ENCODE peak calls at places on chromosomes 13 and 19, in ten cellular contexts. One of them, this sample, is unnamed.

GRCh38 chr13:112818040-112818697 is 128.3 kb downstream of the ATP11A start:
- DNase-seq in AG04450: no peak
- DNase-seq in foreskin fibroblast: no peak
- DNase-seq in Peyer's patch: peak; percentile 34
- DNase-seq in hepatocyte: no peak
- DNase-seq in prostate gland: no peak
- DNase-seq in lower leg skin: no peak
- DNase-seq in cardiac muscle cell: no peak
- DNase-seq in IMR-90: no peak
- DNase-seq in suprapubic skin: peak; percentile 18
- DNase-seq in this sample: no peak

GRCh38 chr13:30998548-30999140 is 66.2 kb downstream of the TEX26 start:
- DNase-seq in AG04450: peak; percentile 38
- DNase-seq in foreskin fibroblast: peak; percentile 66
- DNase-seq in Peyer's patch: no peak
- DNase-seq in hepatocyte: peak; percentile 53
- DNase-seq in prostate gland: no peak
- DNase-seq in lower leg skin: no peak
- DNase-seq in cardiac muscle cell: peak; percentile 32
- DNase-seq in IMR-90: peak; percentile 73
- DNase-seq in suprapubic skin: no peak
- DNase-seq in this sample: no peak

GRCh38 chr19:15195381-15195964 is 5.3 kb downstream of the NOTCH3 start:
- DNase-seq in AG04450: no peak
- DNase-seq in foreskin fibroblast: peak; percentile 73
- DNase-seq in Peyer's patch: no peak
- DNase-seq in hepatocyte: peak; percentile 90
- DNase-seq in prostate gland: peak; percentile 65
- DNase-seq in lower leg skin: peak; percentile 63
- DNase-seq in cardiac muscle cell: peak; percentile 62
- DNase-seq in IMR-90: peak; percentile 61
- DNase-seq in suprapubic skin: peak; percentile 78
- DNase-seq in this sample: no peak

GRCh38 chr19:55497777-55498176 is 9.5 kb downstream of the SSC5D start:
- DNase-seq in AG04450: no peak
- DNase-seq in foreskin fibroblast: no peak
- DNase-seq in Peyer's patch: no peak
- DNase-seq in hepatocyte: no peak
- DNase-seq in prostate gland: no peak
- DNase-seq in lower leg skin: no peak
- DNase-seq in cardiac muscle cell: no peak
- DNase-seq in IMR-90: no peak
- DNase-seq in suprapubic skin: no peak
- DNase-seq in this sample: no peak

GRCh38 chr13:86572115-86572514 is 772.9 kb upstream of the SLITRK6 start:
- DNase-seq in AG04450: peak; percentile 21
- DNase-seq in foreskin fibroblast: no peak
- DNase-seq in Peyer's patch: no peak
- DNase-seq in hepatocyte: no peak
- DNase-seq in prostate gland: no peak
- DNase-seq in lower leg skin: no peak
- DNase-seq in cardiac muscle cell: peak; percentile 42
- DNase-seq in IMR-90: peak; percentile 80
- DNase-seq in suprapubic skin: no peak
- DNase-seq in this sample: no peak

GRCh38 chr13:97239943-97240788 is 18.0 kb downstream of the MBNL2 start:
- DNase-seq in AG04450: no peak
- DNase-seq in foreskin fibroblast: no peak
- DNase-seq in Peyer's patch: no peak
- DNase-seq in hepatocyte: peak; percentile 2
- DNase-seq in prostate gland: no peak
- DNase-seq in lower leg skin: no peak
- DNase-seq in cardiac muscle cell: no peak
- DNase-seq in IMR-90: no peak
- DNase-seq in suprapubic skin: no peak
- DNase-seq in this sample: no peak

GRCh38 chr13:20126460-20127262 is 34.2 kb downstream of the GJA3 start:
- DNase-seq in AG04450: no peak
- DNase-seq in foreskin fibroblast: no peak
- DNase-seq in Peyer's patch: peak; percentile 32
- DNase-seq in hepatocyte: no peak
- DNase-seq in prostate gland: no peak
- DNase-seq in lower leg skin: no peak
- DNase-seq in cardiac muscle cell: no peak
- DNase-seq in IMR-90: no peak
- DNase-seq in suprapubic skin: peak; percentile 42
- DNase-seq in this sample: no peak

GRCh38 chr19:12783226-12783848 is 7.9 kb upstream of the JUNB start:
- DNase-seq in AG04450: no peak
- DNase-seq in foreskin fibroblast: peak; percentile 32
- DNase-seq in Peyer's patch: no peak
- DNase-seq in hepatocyte: no peak
- DNase-seq in prostate gland: no peak
- DNase-seq in lower leg skin: no peak
- DNase-seq in cardiac muscle cell: no peak
- DNase-seq in IMR-90: no peak
- DNase-seq in suprapubic skin: no peak
- DNase-seq in this sample: peak; percentile 78

GRCh38 chr13:51221674-51222509 is at the start of gene FAM124A:
- DNase-seq in AG04450: no peak
- DNase-seq in foreskin fibroblast: peak; percentile 73
- DNase-seq in Peyer's patch: peak; percentile 58
- DNase-seq in hepatocyte: peak; percentile 80
- DNase-seq in prostate gland: peak; percentile 37
- DNase-seq in lower leg skin: no peak
- DNase-seq in cardiac muscle cell: peak; percentile 54
- DNase-seq in IMR-90: peak; percentile 4
- DNase-seq in suprapubic skin: no peak
- DNase-seq in this sample: peak; percentile 46
- TF ChIP-seq CTCF in AG04450: peak; percentile 12
- TF ChIP-seq CTCF in foreskin fibroblast: no peak
- TF ChIP-seq CTCF in Peyer's patch: no peak
- TF ChIP-seq CTCF in hepatocyte: no peak
- TF ChIP-seq CTCF in prostate gland: no peak
- TF ChIP-seq CTCF in lower leg skin: no peak
- TF ChIP-seq CTCF in cardiac muscle cell: no peak
- TF ChIP-seq CTCF in IMR-90: peak; percentile 35
- TF ChIP-seq CTCF in suprapubic skin: no peak
- TF ChIP-seq CTCF in this sample: peak; percentile 26

GRCh38 chr19:31955061-31955460 is 390.3 kb upstream of the ZNF507 start:
- DNase-seq in AG04450: no peak
- DNase-seq in foreskin fibroblast: no peak
- DNase-seq in Peyer's patch: no peak
- DNase-seq in hepatocyte: no peak
- DNase-seq in prostate gland: no peak
- DNase-seq in lower leg skin: no peak
- DNase-seq in cardiac muscle cell: no peak
- DNase-seq in IMR-90: no peak
- DNase-seq in suprapubic skin: no peak
- DNase-seq in this sample: no peak
- H3K4me3 ChIP-seq in AG04450: no peak overlapping the region
- H3K4me3 ChIP-seq in foreskin fibroblast: no peak overlapping the region
- H3K4me3 ChIP-seq in Peyer's patch: no peak overlapping the region
- H3K4me3 ChIP-seq in hepatocyte: no peak overlapping the region
- H3K4me3 ChIP-seq in prostate gland: no peak overlapping the region
- H3K4me3 ChIP-seq in lower leg skin: no peak overlapping the region
- H3K4me3 ChIP-seq in cardiac muscle cell: no peak overlapping the region
- H3K4me3 ChIP-seq in IMR-90: no peak overlapping the region
- H3K4me3 ChIP-seq in suprapubic skin: no peak overlapping the region
- H3K4me3 ChIP-seq in this sample: no peak overlapping the region

DNA sequence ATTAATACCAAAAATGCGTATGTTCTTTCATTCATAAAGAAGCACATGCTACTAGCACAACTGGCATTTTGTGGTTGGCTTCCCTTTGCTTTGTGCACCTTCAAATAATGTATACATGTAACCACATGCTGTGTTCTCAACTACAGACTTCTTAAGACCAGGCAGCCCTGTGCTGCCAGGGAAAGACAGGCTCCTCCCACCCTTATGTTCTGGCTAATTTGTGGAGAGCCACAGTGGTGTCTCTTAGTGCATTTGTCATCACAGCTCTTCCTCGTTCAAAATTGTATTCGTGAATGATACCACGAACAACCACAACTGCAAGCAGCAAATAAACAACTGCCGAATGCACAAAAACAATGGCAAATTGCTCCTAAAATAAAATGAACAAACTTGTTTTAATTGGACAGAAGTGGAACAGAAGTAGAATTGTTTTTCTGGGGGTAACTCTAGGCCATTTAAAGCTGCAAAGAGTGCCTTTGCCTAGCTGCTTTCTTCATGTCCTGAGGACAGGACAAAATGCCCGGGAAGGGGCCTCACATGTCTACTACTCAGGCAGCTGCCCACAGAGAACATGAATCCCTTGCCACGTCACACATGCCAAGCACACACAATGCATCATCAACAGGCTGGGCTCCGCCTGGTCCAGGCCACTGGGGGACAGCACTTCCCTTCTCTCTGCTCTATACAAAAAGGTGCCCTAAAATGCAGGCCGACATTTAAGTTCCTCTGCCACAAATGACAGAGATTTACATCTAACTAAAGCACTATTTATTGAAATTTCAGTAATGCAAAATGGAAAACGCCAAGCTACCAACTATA is 21.7 kb downstream of the IRS2 start:
- DNase-seq in AG04450: no peak
- DNase-seq in foreskin fibroblast: peak; percentile 87
- DNase-seq in Peyer's patch: no peak
- DNase-seq in hepatocyte: no peak
- DNase-seq in prostate gland: no peak
- DNase-seq in lower leg skin: no peak
- DNase-seq in cardiac muscle cell: no peak
- DNase-seq in IMR-90: peak; percentile 21
- DNase-seq in suprapubic skin: no peak
- DNase-seq in this sample: no peak
- TF ChIP-seq CTCF in AG04450: no peak
- TF ChIP-seq CTCF in foreskin fibroblast: peak; percentile 5
- TF ChIP-seq CTCF in Peyer's patch: no peak
- TF ChIP-seq CTCF in hepatocyte: no peak
- TF ChIP-seq CTCF in prostate gland: no peak
- TF ChIP-seq CTCF in lower leg skin: no peak
- TF ChIP-seq CTCF in cardiac muscle cell: no peak
- TF ChIP-seq CTCF in IMR-90: peak; percentile 23
- TF ChIP-seq CTCF in suprapubic skin: no peak
- TF ChIP-seq CTCF in this sample: no peak

GRCh38 chr13:109704771-109705628 is 81.4 kb downstream of the IRS2 start:
- DNase-seq in AG04450: no peak
- DNase-seq in foreskin fibroblast: peak; percentile 41
- DNase-seq in Peyer's patch: peak; percentile 66
- DNase-seq in hepatocyte: peak; percentile 21
- DNase-seq in prostate gland: no peak
- DNase-seq in lower leg skin: peak; percentile 63
- DNase-seq in cardiac muscle cell: peak; percentile 42
- DNase-seq in IMR-90: no peak
- DNase-seq in suprapubic skin: peak; percentile 76
- DNase-seq in this sample: no peak
- H3K4me3 ChIP-seq in AG04450: no peak overlapping the region
- H3K4me3 ChIP-seq in foreskin fibroblast: no peak overlapping the region
- H3K4me3 ChIP-seq in Peyer's patch: peak overlapping the region; percentile 15
- H3K4me3 ChIP-seq in hepatocyte: no peak overlapping the region
- H3K4me3 ChIP-seq in prostate gland: no peak overlapping the region
- H3K4me3 ChIP-seq in lower leg skin: no peak overlapping the region
- H3K4me3 ChIP-seq in cardiac muscle cell: no peak overlapping the region
- H3K4me3 ChIP-seq in IMR-90: no peak overlapping the region
- H3K4me3 ChIP-seq in suprapubic skin: no peak overlapping the region
- H3K4me3 ChIP-seq in this sample: no peak overlapping the region

GRCh38 chr13:23849670-23850069 is 39.5 kb downstream of the MIPEP start:
- DNase-seq in AG04450: no peak
- DNase-seq in foreskin fibroblast: no peak
- DNase-seq in Peyer's patch: no peak
- DNase-seq in hepatocyte: no peak
- DNase-seq in prostate gland: no peak
- DNase-seq in lower leg skin: no peak
- DNase-seq in cardiac muscle cell: no peak
- DNase-seq in IMR-90: no peak
- DNase-seq in suprapubic skin: no peak
- DNase-seq in this sample: no peak
- TF ChIP-seq CTCF in AG04450: no peak
- TF ChIP-seq CTCF in foreskin fibroblast: no peak
- TF ChIP-seq CTCF in Peyer's patch: no peak
- TF ChIP-seq CTCF in hepatocyte: no peak
- TF ChIP-seq CTCF in prostate gland: no peak
- TF ChIP-seq CTCF in lower leg skin: no peak
- TF ChIP-seq CTCF in cardiac muscle cell: no peak
- TF ChIP-seq CTCF in IMR-90: no peak
- TF ChIP-seq CTCF in suprapubic skin: no peak
- TF ChIP-seq CTCF in this sample: no peak

DNA sequence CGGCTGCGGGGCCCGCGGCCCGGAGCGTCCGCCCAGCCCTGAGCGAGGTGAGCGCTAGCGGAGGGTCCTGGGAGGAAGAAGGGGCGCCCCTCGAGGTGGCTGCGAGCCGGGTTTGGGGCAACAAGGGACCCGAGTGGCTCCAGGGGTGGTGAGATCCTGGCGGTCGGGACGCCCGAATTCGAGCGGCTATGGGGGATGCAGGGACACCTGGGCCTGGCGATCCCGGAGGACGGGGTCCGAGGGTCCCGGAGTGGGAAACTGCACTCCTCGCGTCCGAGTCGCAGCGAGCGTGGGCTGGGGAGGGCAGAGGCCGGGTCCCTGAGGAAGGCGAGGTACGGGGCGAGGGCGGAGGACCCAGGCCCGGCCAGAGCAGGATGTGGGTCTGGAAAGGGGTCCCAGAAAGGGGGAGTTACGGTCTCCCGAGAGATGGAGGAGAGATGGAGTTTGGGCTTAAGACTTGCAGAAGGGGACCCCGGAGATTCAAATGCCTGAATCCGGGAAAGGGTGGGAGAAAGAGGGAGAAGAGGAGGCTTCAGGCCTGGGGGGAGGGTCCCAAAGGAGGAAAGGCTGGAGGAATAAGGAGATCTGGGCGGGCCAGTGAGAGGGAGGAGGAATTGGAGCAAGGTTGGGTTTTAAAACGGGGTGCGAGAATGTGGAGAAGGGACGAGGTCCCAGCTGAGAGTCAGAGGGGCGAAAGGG is 542 bp downstream of the CACNG7 start:
- DNase-seq in AG04450: no peak
- DNase-seq in foreskin fibroblast: no peak
- DNase-seq in Peyer's patch: no peak
- DNase-seq in hepatocyte: no peak
- DNase-seq in prostate gland: no peak
- DNase-seq in lower leg skin: no peak
- DNase-seq in cardiac muscle cell: no peak
- DNase-seq in IMR-90: no peak
- DNase-seq in suprapubic skin: no peak
- DNase-seq in this sample: no peak
- H3K4me3 ChIP-seq in AG04450: peak overlapping the region; percentile 71
- H3K4me3 ChIP-seq in foreskin fibroblast: peak overlapping the region; percentile 28
- H3K4me3 ChIP-seq in Peyer's patch: no peak overlapping the region
- H3K4me3 ChIP-seq in hepatocyte: no peak overlapping the region
- H3K4me3 ChIP-seq in prostate gland: no peak overlapping the region
- H3K4me3 ChIP-seq in lower leg skin: no peak overlapping the region
- H3K4me3 ChIP-seq in cardiac muscle cell: peak overlapping the region; percentile 27
- H3K4me3 ChIP-seq in IMR-90: peak overlapping the region; percentile 61
- H3K4me3 ChIP-seq in suprapubic skin: no peak overlapping the region
- H3K4me3 ChIP-seq in this sample: no peak overlapping the region

DNA sequence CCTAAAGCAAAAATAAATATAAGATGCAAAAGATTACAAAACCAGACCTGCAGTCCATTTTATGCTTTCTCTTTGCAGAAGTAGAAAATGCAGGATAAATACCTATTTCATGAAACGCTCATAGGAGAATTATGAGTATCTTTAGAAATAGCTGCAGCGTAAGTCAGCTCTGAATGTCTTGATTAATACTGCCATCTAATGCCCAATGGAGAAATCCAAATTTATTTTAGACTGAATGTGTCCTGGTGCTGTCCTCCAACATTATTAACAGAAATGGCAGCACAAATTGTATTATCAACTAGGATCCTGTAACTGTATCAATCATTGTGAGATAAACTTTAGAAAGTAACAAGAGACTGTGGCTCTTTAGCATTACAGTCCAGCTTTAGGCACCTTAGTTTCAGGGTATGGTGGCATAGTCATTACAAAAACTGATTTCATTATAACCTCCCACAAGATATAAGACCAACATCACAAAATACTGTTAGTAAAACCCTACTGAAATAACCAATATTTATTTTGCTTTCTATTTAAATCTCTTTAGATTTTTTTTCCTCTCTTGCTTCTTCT is 162.1 kb upstream of the MIR17HG start:
- DNase-seq in AG04450: no peak
- DNase-seq in foreskin fibroblast: no peak
- DNase-seq in Peyer's patch: no peak
- DNase-seq in hepatocyte: no peak
- DNase-seq in prostate gland: no peak
- DNase-seq in lower leg skin: no peak
- DNase-seq in cardiac muscle cell: peak; percentile 47
- DNase-seq in IMR-90: peak; percentile 0
- DNase-seq in suprapubic skin: no peak
- DNase-seq in this sample: no peak
- TF ChIP-seq CTCF in AG04450: peak; percentile 21
- TF ChIP-seq CTCF in foreskin fibroblast: no peak
- TF ChIP-seq CTCF in Peyer's patch: no peak
- TF ChIP-seq CTCF in hepatocyte: peak; percentile 57
- TF ChIP-seq CTCF in prostate gland: no peak
- TF ChIP-seq CTCF in lower leg skin: no peak
- TF ChIP-seq CTCF in cardiac muscle cell: peak; percentile 30
- TF ChIP-seq CTCF in IMR-90: no peak
- TF ChIP-seq CTCF in suprapubic skin: no peak
- TF ChIP-seq CTCF in this sample: no peak